ENCODE peak calls at places on chromosomes 13 and 19, in seven cellular contexts. Y, T, Q, U, S, O and M are unnamed samples.
A peak's percentile ranks its signal among the peaks of the same experiment; 100 is the strongest.

GRCh38 chr13:43758834-43759233 is 27.9 kb downstream of the ENOX1 start:
- DNase-seq in O (no peak), U (no peak), T (no peak), Y (no peak), Q (no peak), S (no peak), M (no peak)

GRCh38 chr13:50129923-50130685 is 114.9 kb downstream of the KCNRG start:
- DNase-seq in U (peak; percentile 51), Y (peak; percentile 58), O (peak; percentile 48), S (no peak), T (peak; percentile 6), Q (no peak), M (peak; percentile 26)

GRCh38 chr13:113821847-113822246 is 42.0 kb downstream of the GAS6 start:
- DNase-seq in U (no peak), T (no peak), Q (no peak), S (no peak), Y (no peak), O (no peak), M (no peak)

GRCh38 chr13:68063181-68063580 is 833.0 kb upstream of the PCDH9 start:
- DNase-seq in S (no peak), U (no peak), O (no peak), Y (no peak), Q (no peak), T (no peak), M (no peak)

GRCh38 chr13:78160793-78161192 is 242.2 kb upstream of the EDNRB start:
- DNase-seq in Q (peak; percentile 88), U (no peak), O (no peak), Y (no peak), S (no peak), T (no peak), M (no peak)

GRCh38 chr19:45471866-45472556 is 4.2 kb downstream of the FOSB start:
- DNase-seq in Q (no peak), S (no peak), U (no peak), T (no peak), O (no peak), Y (no peak), M (no peak)

GRCh38 chr13:97496511-97496910 is 62.5 kb downstream of the RAP2A start:
- DNase-seq in Y (no peak), S (no peak), U (no peak), O (no peak), T (no peak), Q (no peak), M (no peak)

GRCh38 chr13:23711355-23711754 is 141.1 kb downstream of the TNFRSF19 start:
- DNase-seq in T (no peak), Y (no peak), Q (no peak), U (no peak), S (no peak), O (no peak), M (no peak)

GRCh38 chr13:36259361-36260137 is 38.1 kb downstream of the CCDC169 start:
- DNase-seq in S (no peak), T (no peak), Y (no peak), O (no peak), Q (no peak), U (no peak), M (no peak)

GRCh38 chr13:21033866-21034601 is 27.4 kb downstream of the LATS2 start:
- DNase-seq in O (no peak), Q (no peak), Y (peak; percentile 58), S (peak; percentile 75), U (peak; percentile 33), T (no peak), M (no peak)

GRCh38 chr13:67223024-67223423 is 7.1 kb downstream of the PCDH9 start:
- DNase-seq in Q (peak; percentile 60), S (no peak), O (no peak), U (no peak), Y (no peak), T (no peak), M (no peak)

GRCh38 chr13:30026093-30026492 is 175.7 kb upstream of the UBL3 start:
- DNase-seq in O (no peak), Q (peak; percentile 96), S (no peak), Y (no peak), T (no peak), U (no peak), M (no peak)

GRCh38 chr13:21034602-21035190 is 26.7 kb downstream of the LATS2 start:
- DNase-seq in U (no peak), S (no peak), T (no peak), Q (no peak), Y (no peak), O (no peak), M (no peak)

GRCh38 chr13:94030415-94031119 is 448.9 kb downstream of the DCT start:
- DNase-seq in U (no peak), Q (no peak), T (no peak), S (no peak), O (no peak), Y (no peak), M (no peak)

GRCh38 chr13:26515721-26516120 is 41.8 kb upstream of the WASF3 start:
- DNase-seq in Q (no peak), S (no peak), U (no peak), O (no peak), T (no peak), Y (no peak), M (no peak)

GRCh38 chr19:40322271-40322610 is 26.0 kb downstream of the C19orf47 start:
- DNase-seq in O (no peak), T (no peak), U (no peak), S (no peak), Y (no peak), Q (no peak), M (no peak)

GRCh38 chr19:367561-367960 is 23.0 kb upstream of the MIER2 start:
- DNase-seq in O (no peak), U (no peak), Q (no peak), T (no peak), Y (no peak), S (no peak), M (no peak)

GRCh38 chr19:38287604-38288003 is 16.4 kb upstream of the C19orf33 start:
- DNase-seq in Q (no peak), U (no peak), T (no peak), O (no peak), Y (no peak), S (no peak), M (no peak)

GRCh38 chr19:4911786-4912672 is 2.7 kb downstream of the UHRF1 start:
- DNase-seq in S (peak; percentile 45), Y (peak; percentile 82), O (peak; percentile 64), Q (peak; percentile 100), T (peak; percentile 90), U (peak; percentile 77), M (peak; percentile 41)

GRCh38 chr19:41218615-41219507 is at the start of gene AXL:
- DNase-seq in Y (peak; percentile 92), T (peak; percentile 97), Q (peak; percentile 86), O (peak; percentile 64), U (peak; percentile 71), S (peak; percentile 35), M (peak; percentile 53)

GRCh38 chr13:112134150-112135075 is 67.5 kb downstream of the SOX1 start:
- DNase-seq in U (no peak), S (no peak), Q (no peak), T (no peak), Y (no peak), O (no peak), M (no peak)

GRCh38 chr13:46609726-46610125 is 56.8 kb downstream of the LRCH1 start:
- DNase-seq in O (no peak), Y (no peak), U (no peak), S (no peak), Q (no peak), T (no peak), M (no peak)

GRCh38 chr19:18304496-18305312 is 18.2 kb downstream of the LSM4 start:
- DNase-seq in Y (peak; percentile 96), T (no peak), U (peak; percentile 90), Q (peak; percentile 83), O (peak; percentile 75), S (peak; percentile 89), M (peak; percentile 92)

GRCh38 chr13:99981115-99982020 is at the start of gene ZIC2:
- DNase-seq in Y (peak; percentile 22), U (no peak), O (no peak), S (no peak), T (no peak), Q (no peak), M (peak; percentile 88)
- H3K4me3 ChIP-seq in Y (peak within 1 kb of the TSS; percentile 64), U (peak within 1 kb of the TSS; percentile 22), O (peak within 1 kb of the TSS; percentile 40), S (peak within 1 kb of the TSS; percentile 18), T (peak within 1 kb of the TSS; percentile 92), Q (peak within 1 kb of the TSS; percentile 33), M (peak within 1 kb of the TSS; percentile 20)

GRCh38 chr13:51453959-51454703 is 1.3 kb upstream of the INTS6 start:
- DNase-seq in Y (peak; percentile 35), O (peak; percentile 33), S (no peak), Q (peak; percentile 6), T (no peak), U (peak; percentile 64), M (no peak)

GRCh38 chr13:51451467-51452390 is 1.1 kb downstream of the INTS6 start:
- DNase-seq in Y (peak; percentile 81), Q (peak; percentile 57), O (peak; percentile 88), T (peak; percentile 41), S (peak; percentile 85), U (peak; percentile 94), M (peak; percentile 96)

GRCh38 chr13:51451134-51451466 is 1.7 kb downstream of the INTS6 start:
- DNase-seq in U (peak; percentile 43), O (no peak), S (no peak), Y (no peak), T (no peak), Q (no peak), M (no peak)

GRCh38 chr13:51453308-51453958 is 597 bp upstream of the INTS6 start:
- DNase-seq in T (peak; percentile 41), Q (no peak), Y (no peak), U (peak; percentile 93), S (no peak), O (peak; percentile 88), M (peak; percentile 96)

GRCh38 chr13:51452391-51453307 is at the start of gene INTS6:
- DNase-seq in S (peak; percentile 100), T (peak; percentile 85), Y (peak; percentile 100), Q (peak; percentile 99), O (peak; percentile 99), U (peak; percentile 100), M (peak; percentile 100)
- TF ChIP-seq POLR2A in S (peak; percentile 99), T (peak; percentile 99), Y (peak; percentile 100), Q (peak; percentile 100), O (peak; percentile 100), U (peak; percentile 100), M (peak; percentile 99)

DNA sequence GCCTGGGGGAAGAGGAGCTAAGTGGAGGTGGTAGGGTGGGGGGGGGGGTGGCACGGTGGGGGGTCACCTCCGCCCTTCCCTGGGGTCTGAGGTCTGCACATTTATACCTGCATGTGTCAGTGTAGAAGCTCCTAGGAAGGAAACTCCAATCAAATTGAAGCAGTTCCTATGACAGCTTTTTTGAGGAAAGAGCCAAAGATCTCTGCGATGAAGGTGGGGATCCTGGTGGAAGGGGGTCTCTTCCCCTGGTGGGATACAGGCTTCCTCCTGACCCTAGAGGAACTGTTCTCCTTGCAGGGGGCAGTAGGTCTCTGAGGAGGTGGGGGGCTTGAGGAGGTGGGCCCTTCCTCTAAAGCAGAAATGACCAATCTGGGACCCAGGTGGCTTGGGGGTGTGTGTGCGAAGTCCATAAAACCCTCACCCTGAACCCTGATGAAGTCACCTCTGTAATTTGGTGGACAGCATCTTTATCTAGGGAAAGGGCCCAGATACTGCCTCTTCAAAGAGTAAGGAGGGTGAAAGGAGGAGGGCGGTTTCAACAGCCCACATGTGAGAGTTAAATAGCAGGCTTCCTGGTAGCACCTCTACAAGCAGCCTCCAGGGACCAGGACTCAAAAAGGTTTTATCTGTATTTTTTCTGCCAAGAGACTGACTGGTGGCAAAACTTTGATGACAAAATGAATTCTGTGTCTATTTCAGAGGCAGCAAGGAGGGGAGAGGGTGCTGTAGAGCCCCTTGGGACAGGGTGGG is 12.9 kb downstream of the RANBP3 start:
- DNase-seq in U (no peak), T (no peak), S (no peak), Y (no peak), Q (no peak), O (no peak), M (no peak)
- H3K4me1 ChIP-seq in U (peaks cover 16% of the 10 kb centered on the region), T (peaks cover 10% of the 10 kb centered on the region), S (peaks cover 96% of the 10 kb centered on the region), Y (peaks cover 67% of the 10 kb centered on the region), Q (peaks cover 62% of the 10 kb centered on the region), O (peaks cover 85% of the 10 kb centered on the region), M (peaks cover 96% of the 10 kb centered on the region)

GRCh38 chr13:41012536-41012935 is 6.6 kb downstream of the ELF1 start:
- DNase-seq in T (no peak), U (no peak), S (no peak), Y (no peak), O (no peak), Q (no peak), M (no peak)
- H3K4me3 ChIP-seq in T (no peak overlapping the region), U (no peak overlapping the region), S (no peak overlapping the region), Y (no peak overlapping the region), O (no peak overlapping the region), Q (no peak overlapping the region), M (no peak overlapping the region)